ENCODE peak calls at places on chromosomes 4 and X, in four cellular contexts. One of them, this sample, is unnamed.

GRCh38 chr4:87117051-87117729 is 103.2 kb downstream of the KLHL8 start:
- DNase-seq in GM12878: no peak
- DNase-seq in HepG2: peak
- DNase-seq in H1: no peak
- DNase-seq in this sample: no peak

GRCh38 chr4:71338846-71339593 is at the start of gene SLC4A4:
- DNase-seq in GM12878: peak
- DNase-seq in HepG2: no peak
- DNase-seq in H1: no peak
- DNase-seq in this sample: no peak

GRCh38 chr4:146855761-146856160 is 89.9 kb downstream of the TTC29 start:
- DNase-seq in GM12878: no peak
- DNase-seq in HepG2: no peak
- DNase-seq in H1: no peak
- DNase-seq in this sample: no peak

GRCh38 chr4:126071346-126072333 is 756.9 kb downstream of the FAT4 start:
- DNase-seq in GM12878: no peak
- DNase-seq in HepG2: peak
- DNase-seq in H1: no peak
- DNase-seq in this sample: no peak

GRCh38 chrX:119040432-119040831 is 32.4 kb upstream of the CT47C1 start:
- DNase-seq in GM12878: no peak
- DNase-seq in HepG2: no peak
- DNase-seq in H1: no peak
- DNase-seq in this sample: no peak

GRCh38 chr4:106601519-106601918 is 232.9 kb upstream of the GIMD1 start:
- DNase-seq in GM12878: no peak
- DNase-seq in HepG2: no peak
- DNase-seq in H1: no peak
- DNase-seq in this sample: no peak

GRCh38 chr4:100900134-100900533 is 382.3 kb upstream of the EMCN start:
- DNase-seq in GM12878: no peak
- DNase-seq in HepG2: no peak
- DNase-seq in H1: no peak
- DNase-seq in this sample: no peak

GRCh38 chrX:2371026-2371778 is 129.6 kb downstream of the DHRSX start:
- DNase-seq in GM12878: no peak
- DNase-seq in HepG2: no peak
- DNase-seq in H1: no peak
- DNase-seq in this sample: peak

GRCh38 chr4:6647582-6648230 is 7.2 kb downstream of the MRFAP1 start:
- DNase-seq in GM12878: no peak
- DNase-seq in HepG2: peak
- DNase-seq in H1: no peak
- DNase-seq in this sample: no peak

GRCh38 chrX:119072771-119073170 is at the start of gene CT47C1:
- DNase-seq in GM12878: no peak
- DNase-seq in HepG2: no peak
- DNase-seq in H1: no peak
- DNase-seq in this sample: peak

GRCh38 chr4:168836482-168836881 is 173.6 kb downstream of the CBR4 start:
- DNase-seq in GM12878: no peak
- DNase-seq in HepG2: no peak
- DNase-seq in H1: no peak
- DNase-seq in this sample: no peak

GRCh38 chrX:84715315-84715714 is 213.1 kb upstream of the HDX start:
- DNase-seq in GM12878: no peak
- DNase-seq in HepG2: no peak
- DNase-seq in H1: no peak
- DNase-seq in this sample: no peak

GRCh38 chrX:112841820-112842157 is 1.2 kb upstream of the AMOT start:
- DNase-seq in GM12878: no peak
- DNase-seq in HepG2: no peak
- DNase-seq in H1: no peak
- DNase-seq in this sample: no peak

GRCh38 chr4:113109106-113109740 is 59.8 kb downstream of the ANK2 start:
- DNase-seq in GM12878: no peak
- DNase-seq in HepG2: peak
- DNase-seq in H1: no peak
- DNase-seq in this sample: no peak

GRCh38 chr4:126264839-126265238 is 950.1 kb downstream of the FAT4 start:
- DNase-seq in GM12878: no peak
- DNase-seq in HepG2: no peak
- DNase-seq in H1: no peak
- DNase-seq in this sample: no peak

GRCh38 chrX:66030505-66031317 is 9.2 kb downstream of the VSIG4 start:
- DNase-seq in GM12878: no peak
- DNase-seq in HepG2: peak
- DNase-seq in H1: peak
- DNase-seq in this sample: peak

GRCh38 chr4:113760094-113760851 is 1.3 kb downstream of the CAMK2D start:
- DNase-seq in GM12878: no peak
- DNase-seq in HepG2: no peak
- DNase-seq in H1: no peak
- DNase-seq in this sample: no peak

GRCh38 chr4:38894340-38894982 is 26.9 kb downstream of the FAM114A1 start:
- DNase-seq in GM12878: no peak
- DNase-seq in HepG2: no peak
- DNase-seq in H1: no peak
- DNase-seq in this sample: no peak

GRCh38 chr4:123299212-123299651 is 97.4 kb upstream of the SPRY1 start:
- DNase-seq in GM12878: no peak
- DNase-seq in HepG2: no peak
- DNase-seq in H1: no peak
- DNase-seq in this sample: no peak

GRCh38 chr4:123300625-123301024 is 96.0 kb upstream of the SPRY1 start:
- DNase-seq in GM12878: no peak
- DNase-seq in HepG2: no peak
- DNase-seq in H1: no peak
- DNase-seq in this sample: no peak

GRCh38 chr4:123297836-123298235 is 98.8 kb upstream of the SPRY1 start:
- DNase-seq in GM12878: no peak
- DNase-seq in HepG2: no peak
- DNase-seq in H1: no peak
- DNase-seq in this sample: no peak

GRCh38 chr4:123300222-123300621 is 96.4 kb upstream of the SPRY1 start:
- DNase-seq in GM12878: no peak
- DNase-seq in HepG2: no peak
- DNase-seq in H1: no peak
- DNase-seq in this sample: no peak

DNA sequence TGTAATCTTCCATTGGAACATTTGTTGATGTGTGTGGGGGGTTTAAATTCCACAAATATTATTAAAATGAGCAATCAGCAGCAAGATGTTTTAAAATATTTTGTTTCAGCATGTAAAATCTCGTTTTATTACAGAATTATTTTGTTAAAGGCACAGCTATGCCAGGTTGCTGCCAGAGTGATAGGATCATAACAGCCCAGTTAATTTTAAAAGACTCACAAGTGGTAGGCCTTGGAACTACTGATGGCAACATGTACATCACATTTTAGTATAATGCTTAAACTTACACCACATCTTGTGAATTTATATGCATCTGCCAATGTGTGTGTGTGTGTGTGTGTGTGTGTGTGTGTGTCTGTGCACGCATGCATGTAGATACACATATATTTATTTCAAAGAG is 97.8 kb upstream of the SPRY1 start:
- DNase-seq in GM12878: no peak
- DNase-seq in HepG2: no peak
- DNase-seq in H1: no peak
- DNase-seq in this sample: no peak
- TF ChIP-seq RAD21 in GM12878: no peak
- TF ChIP-seq RAD21 in HepG2: no peak
- TF ChIP-seq RAD21 in H1: no peak
- TF ChIP-seq RAD21 in this sample: no peak

GRCh38 chrX:150362599-150363481 is at the start of gene MAMLD1:
- DNase-seq in GM12878: no peak
- DNase-seq in HepG2: no peak
- DNase-seq in H1: peak
- DNase-seq in this sample: peak
- TF ChIP-seq POLR2A in GM12878: no peak
- TF ChIP-seq POLR2A in HepG2: no peak
- TF ChIP-seq POLR2A in H1: no peak
- TF ChIP-seq POLR2A in this sample: no peak

GRCh38 chr4:119099227-119099910 is 36.3 kb upstream of the MYOZ2 start:
- DNase-seq in GM12878: no peak
- DNase-seq in HepG2: no peak
- DNase-seq in H1: no peak
- DNase-seq in this sample: no peak

GRCh38 chr4:119103263-119103662 is 32.4 kb upstream of the MYOZ2 start:
- DNase-seq in GM12878: no peak
- DNase-seq in HepG2: peak
- DNase-seq in H1: no peak
- DNase-seq in this sample: no peak

GRCh38 chr4:119097282-119097900 is 38.2 kb upstream of the MYOZ2 start:
- DNase-seq in GM12878: no peak
- DNase-seq in HepG2: no peak
- DNase-seq in H1: no peak
- DNase-seq in this sample: no peak

GRCh38 chr4:119098306-119098705 is 37.3 kb upstream of the MYOZ2 start:
- DNase-seq in GM12878: no peak
- DNase-seq in HepG2: no peak
- DNase-seq in H1: no peak
- DNase-seq in this sample: no peak

GRCh38 chr4:119100640-119101039 is 35.0 kb upstream of the MYOZ2 start:
- DNase-seq in GM12878: no peak
- DNase-seq in HepG2: no peak
- DNase-seq in H1: no peak
- DNase-seq in this sample: no peak
- TF ChIP-seq TAF1 in GM12878: no peak
- TF ChIP-seq TAF1 in HepG2: no peak
- TF ChIP-seq TAF1 in H1: no peak
- TF ChIP-seq TAF1 in this sample: no peak

GRCh38 chr4:188606635-188607034 is 467.4 kb downstream of the TRIML1 start:
- DNase-seq in GM12878: no peak
- DNase-seq in HepG2: peak
- DNase-seq in H1: no peak
- DNase-seq in this sample: no peak
- TF ChIP-seq RAD21 in GM12878: no peak
- TF ChIP-seq RAD21 in HepG2: no peak
- TF ChIP-seq RAD21 in H1: no peak
- TF ChIP-seq RAD21 in this sample: no peak

This sample was measured in K562.